ENCODE peak calls at places on chromosomes 5 and 9, in four cellular contexts. T is effector memory CD4-positive, alpha-beta T cell; Z is neural progenitor cell; S is aorta. W is an unnamed sample. For H3K4me1, the result is how much of the 10 kb centered on the place peaks cover.

GRCh38 chr5:146877178-146877681 is 1.3 kb downstream of the PPP2R2B start:
- DNase-seq in T (no peak), Z (no peak), S (no peak), W (no peak)

GRCh38 chr5:194603-195209 is 3.4 kb downstream of the LRRC14B start:
- DNase-seq in T (no peak), Z (no peak), S (peak), W (no peak)

GRCh38 chr5:98750693-98751092 is 22.8 kb upstream of the RGMB start:
- DNase-seq in T (no peak), Z (no peak), S (no peak), W (no peak)

GRCh38 chr5:42595597-42595996 is 161.0 kb upstream of the CCDC152 start:
- DNase-seq in T (no peak), Z (no peak), S (no peak), W (no peak)

GRCh38 chr9:4508907-4509589 is 18.8 kb downstream of the SLC1A1 start:
- DNase-seq in T (no peak), Z (no peak), S (no peak), W (no peak)

GRCh38 chr5:125042243-125042887 is 295.9 kb upstream of the ZNF608 start:
- DNase-seq in T (no peak), Z (no peak), S (no peak), W (no peak)

GRCh38 chr5:16600397-16600796 is 16.4 kb downstream of the RETREG1 start:
- DNase-seq in T (no peak), Z (no peak), S (peak), W (no peak)

GRCh38 chr9:134423166-134423565 is 96.9 kb downstream of the RXRA start:
- DNase-seq in T (no peak), Z (no peak), S (no peak), W (no peak)

GRCh38 chr5:77709993-77710392 is 66.1 kb downstream of the TBCA start:
- DNase-seq in T (no peak), Z (no peak), S (no peak), W (no peak)

GRCh38 chr5:56440871-56441740 is 208.0 kb upstream of the ANKRD55 start:
- DNase-seq in T (no peak), Z (no peak), S (no peak), W (no peak)

GRCh38 chr9:111807197-111807596 is 12.5 kb upstream of the SHOC1 start:
- DNase-seq in T (no peak), Z (no peak), S (no peak), W (no peak)

GRCh38 chr9:79974806-79975422 is 403.1 kb downstream of the TLE4 start:
- DNase-seq in T (no peak), Z (peak), S (no peak), W (no peak)

GRCh38 chr5:139524446-139524845 is 36.7 kb upstream of the UBE2D2 start:
- DNase-seq in T (no peak), Z (no peak), S (no peak), W (no peak)

GRCh38 chr9:37034938-37035471 is 937 bp upstream of the PAX5 start:
- DNase-seq in T (no peak), Z (peak), S (no peak), W (no peak)

GRCh38 chr9:137511758-137512463 is 38.3 kb downstream of the PNPLA7 start:
- DNase-seq in T (no peak), Z (no peak), S (no peak), W (no peak)

GRCh38 chr9:97958812-97959511 is 21.0 kb upstream of the HEMGN start:
- DNase-seq in T (no peak), Z (no peak), S (no peak), W (no peak)

GRCh38 chr9:14313378-14313940 is 482 bp downstream of the NFIB start:
- DNase-seq in T (no peak), Z (peak), S (peak), W (peak)

GRCh38 chr9:104927216-104927911 is 591 bp downstream of the ABCA1 start:
- DNase-seq in T (no peak), Z (peak), S (peak), W (peak)

GRCh38 chr5:15790446-15791005 is 290.5 kb downstream of the FBXL7 start:
- DNase-seq in T (no peak), Z (no peak), S (no peak), W (no peak)

GRCh38 chr5:176692835-176693476 is 45.7 kb downstream of the TSPAN17 start:
- DNase-seq in T (no peak), Z (no peak), S (no peak), W (no peak)

GRCh38 chr5:136622737-136623136 is 257.4 kb upstream of the TRPC7 start:
- DNase-seq in T (no peak), Z (no peak), S (no peak), W (no peak)

GRCh38 chr9:93091056-93091452 is 5.0 kb upstream of the CARD19 start:
- DNase-seq in T (no peak), Z (no peak), S (peak), W (no peak)

GRCh38 chr5:42879267-42879666 is 67.6 kb upstream of the SELENOP start:
- DNase-seq in T (no peak), Z (no peak), S (no peak), W (no peak)

GRCh38 chr9:126462617-126463016 is 136.0 kb downstream of the MVB12B start:
- DNase-seq in T (no peak), Z (no peak), S (no peak), W (no peak)

GRCh38 chr5:78627175-78627574 is 21.4 kb downstream of the LHFPL2 start:
- DNase-seq in T (no peak), Z (no peak), S (no peak), W (no peak)

GRCh38 chr5:73633060-73633459 is 7.1 kb downstream of the ARHGEF28 start:
- DNase-seq in T (no peak), Z (no peak), S (no peak), W (no peak)

GRCh38 chr5:73637565-73637964 is 11.6 kb downstream of the ARHGEF28 start:
- DNase-seq in T (no peak), Z (no peak), S (no peak), W (no peak)

GRCh38 chr5:73640861-73641320 is 14.9 kb downstream of the ARHGEF28 start:
- DNase-seq in T (no peak), Z (no peak), S (no peak), W (no peak)

GRCh38 chr5:73638344-73639095 is 12.5 kb downstream of the ARHGEF28 start:
- DNase-seq in T (no peak), Z (no peak), S (no peak), W (no peak)

GRCh38 chr5:73636408-73636807 is 10.4 kb downstream of the ARHGEF28 start:
- DNase-seq in T (no peak), Z (no peak), S (no peak), W (no peak)
- H3K4me1 ChIP-seq in T (under half), Z (under half), S (under half), W (under half)

DNA sequence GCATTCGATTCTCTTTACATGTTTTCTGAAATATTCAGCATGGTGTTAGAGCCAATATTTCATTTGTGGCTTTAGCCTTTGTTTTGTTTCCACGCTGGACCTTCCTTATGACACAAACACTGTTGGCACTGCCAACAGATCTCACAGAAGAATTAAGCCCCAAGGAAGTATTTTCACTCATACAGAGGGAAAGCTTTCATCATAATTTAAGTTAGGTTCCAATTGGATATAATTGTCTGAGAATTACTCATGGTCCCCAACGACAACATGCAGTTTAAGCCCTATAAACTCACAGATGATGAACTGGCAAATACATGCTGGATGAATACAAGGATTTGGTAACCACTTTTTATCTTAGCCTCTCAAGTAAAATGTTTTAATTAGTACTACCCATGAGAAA is 259.5 kb downstream of the EBF1 start:
- DNase-seq in T (no peak), Z (no peak), S (no peak), W (no peak)
- H3K4me1 ChIP-seq in T (under half), Z (under half), S (under half), W (under half)

DNA sequence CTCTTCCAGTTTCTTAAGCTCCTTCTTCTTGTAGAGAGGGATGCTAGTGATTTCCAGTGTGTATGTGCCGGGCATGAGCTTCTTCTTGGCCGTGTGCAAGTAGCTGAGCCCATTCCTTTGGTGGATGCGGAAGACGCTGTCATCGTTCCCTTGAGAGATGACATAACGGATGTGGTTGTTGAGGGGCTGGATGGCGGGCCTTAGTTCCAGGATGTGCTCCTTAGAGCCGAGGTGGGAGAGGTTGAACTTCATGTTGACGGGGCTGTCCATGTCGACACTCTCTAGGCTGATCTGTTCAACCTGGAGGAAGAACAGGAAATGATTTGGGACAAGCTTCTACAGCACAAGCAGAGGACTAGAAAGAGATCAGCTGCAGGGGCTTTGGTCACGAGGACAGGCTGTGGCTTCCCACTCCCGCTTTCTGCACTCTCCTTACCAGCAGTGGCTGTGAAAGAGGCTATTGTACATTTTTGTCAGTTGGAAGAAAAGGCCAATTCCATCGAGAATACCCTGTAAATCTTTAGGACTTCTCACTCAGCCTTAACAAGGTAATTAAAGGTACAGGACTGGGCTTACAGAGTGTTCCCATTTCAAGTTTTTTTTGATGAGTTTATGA is 176.1 kb downstream of the SLC12A2 start:
- DNase-seq in T (no peak), Z (no peak), S (no peak), W (no peak)
- H3K4me1 ChIP-seq in T (under half), Z (under half), S (under half), W (under half)

GRCh38 chr9:106920701-106921283 is 57.8 kb downstream of the ZNF462 start:
- DNase-seq in T (no peak), Z (peak), S (no peak), W (no peak)

GRCh38 chr9:106921341-106921899 is 58.5 kb downstream of the ZNF462 start:
- DNase-seq in T (no peak), Z (peak), S (no peak), W (no peak)

GRCh38 chr9:106920091-106920490 is 57.1 kb downstream of the ZNF462 start:
- DNase-seq in T (no peak), Z (no peak), S (no peak), W (no peak)

GRCh38 chr9:106916491-106917235 is 53.7 kb downstream of the ZNF462 start:
- DNase-seq in T (no peak), Z (no peak), S (no peak), W (no peak)

GRCh38 chr9:106918825-106919509 is 56.0 kb downstream of the ZNF462 start:
- DNase-seq in T (no peak), Z (no peak), S (no peak), W (no peak)
- H3K4me1 ChIP-seq in T (under half), Z (under half), S (under half), W (under half)

GRCh38 chr5:172901012-172901780 is 58.0 kb upstream of the RPL26L1 start:
- DNase-seq in T (no peak), Z (no peak), S (peak), W (no peak)
- H3K4me1 ChIP-seq in T (under half), Z (under half), S (under half), W (under half)

DNA sequence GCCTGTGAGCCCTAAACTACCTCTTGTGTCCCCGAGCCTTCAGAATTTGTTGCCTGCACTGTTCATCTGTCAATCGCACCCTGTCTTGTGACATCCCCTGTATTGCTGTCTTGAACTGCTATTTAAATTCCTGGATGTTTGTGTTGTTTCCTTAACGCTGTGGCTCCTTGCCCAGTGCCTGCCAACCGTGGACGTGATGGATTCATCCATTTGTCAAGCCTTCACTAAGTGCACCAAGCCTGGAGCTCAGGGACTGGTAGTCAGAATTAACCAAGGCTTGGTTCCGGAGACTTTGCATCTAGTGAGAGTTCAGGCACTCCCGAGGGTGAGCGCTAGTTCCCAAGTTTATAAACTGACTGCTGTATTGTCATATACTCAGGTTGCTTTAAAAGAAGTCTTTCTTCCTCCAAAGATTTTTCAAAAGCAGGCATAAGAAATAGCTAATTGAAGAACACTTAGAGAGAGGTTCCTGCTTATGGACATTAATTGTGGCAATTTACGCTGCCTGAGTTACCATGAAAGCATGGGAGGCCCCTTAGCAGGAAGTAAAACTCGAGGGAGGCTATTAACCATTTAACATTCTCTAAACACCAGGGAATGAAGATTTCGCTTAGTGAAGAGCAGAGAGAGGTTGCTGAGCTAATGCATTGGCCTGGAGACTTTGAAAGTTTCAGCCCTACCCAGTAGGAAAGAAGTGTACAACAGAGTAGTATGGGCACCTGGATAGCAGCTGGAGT is 29.0 kb downstream of the RGS3 start:
- DNase-seq in T (no peak), Z (no peak), S (no peak), W (no peak)
- H3K4me1 ChIP-seq in T (under half), Z (under half), S (under half), W (under half)

DNA sequence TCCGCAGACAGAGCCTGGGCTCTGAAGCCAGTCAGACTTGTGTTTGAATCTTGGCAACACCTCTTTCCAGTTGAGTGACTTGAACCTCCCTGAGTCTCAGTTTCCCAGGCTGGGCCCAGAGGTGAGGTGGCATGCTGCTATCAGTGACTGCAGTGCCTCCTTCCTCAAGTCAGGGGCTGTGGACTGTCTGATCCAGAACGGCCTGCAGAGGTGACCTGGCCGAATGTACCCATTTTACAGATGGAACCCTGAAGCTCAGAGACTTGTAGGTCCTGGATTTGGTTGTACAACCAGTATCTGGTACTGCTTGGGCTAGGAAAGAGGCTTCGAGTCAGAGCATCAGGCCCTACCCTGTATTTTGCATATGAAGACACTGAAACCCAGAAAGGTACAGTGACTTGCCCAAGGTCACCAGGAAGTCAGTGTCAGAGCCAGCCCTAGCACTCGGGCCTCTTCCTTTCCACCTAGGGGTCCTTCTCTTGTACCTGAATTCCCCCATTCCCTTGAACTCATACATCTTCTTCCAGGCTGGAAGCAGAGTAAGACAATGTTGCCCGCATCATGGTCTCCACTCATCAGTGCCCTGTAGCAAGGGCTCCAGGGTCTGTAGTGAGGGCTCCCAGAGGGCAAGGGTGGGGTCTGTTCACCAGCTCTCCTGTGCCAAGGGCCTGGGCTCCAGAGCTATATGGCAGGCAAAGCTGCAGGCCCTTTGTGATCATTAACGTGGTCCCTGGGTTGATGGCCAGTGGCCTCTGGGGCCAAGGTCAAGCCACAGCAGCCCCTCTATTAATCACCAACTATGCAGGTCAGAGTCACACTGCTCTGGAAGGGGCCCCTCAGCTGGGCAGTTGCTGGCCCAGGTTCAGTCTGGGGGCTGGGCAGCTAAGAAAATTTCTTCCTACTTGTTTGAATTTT is 28.5 kb downstream of the GSN start:
- DNase-seq in T (no peak), Z (no peak), S (no peak), W (no peak)
- H3K4me1 ChIP-seq in T (under half), Z (under half), S (under half), W (under half)